ENCODE peak calls at places on chromosomes 2 and 18, in ten cellular contexts. K is sigmoid colon, U is K562, Y is suprapubic skin, S is tibial nerve, J is upper lobe of left lung, R is transverse colon, G is A549, L is SK-N-SH, Z is GM12878. F is an unnamed sample.

GRCh38 chr18:58174285-58174684 is 130.3 kb downstream of the NEDD4L start:
- DNase-seq in K (no peak), U (no peak), Y (no peak), S (no peak), J (no peak), R (no peak), G (no peak), L (no peak), Z (no peak), F (no peak)

GRCh38 chr18:51461956-51462355 is 264.5 kb upstream of the MEX3C start:
- DNase-seq in K (no peak), U (no peak), Y (no peak), S (no peak), J (no peak), R (no peak), G (no peak), L (no peak), Z (no peak), F (no peak)

GRCh38 chr18:45687617-45688016 is 36.4 kb upstream of the SLC14A1 start:
- DNase-seq in K (no peak), U (peak), Y (no peak), S (no peak), J (no peak), R (no peak), G (no peak), L (no peak), Z (no peak), F (no peak)

GRCh38 chr18:47912343-47912742 is 18.1 kb downstream of the SMAD2 start:
- DNase-seq in K (peak), U (no peak), Y (no peak), S (no peak), J (no peak), R (no peak), G (no peak), L (no peak), Z (no peak), F (no peak)

GRCh38 chr2:120867290-120868231 is 131.9 kb downstream of the GLI2 start:
- DNase-seq in K (peak), U (peak), Y (peak), S (peak), J (peak), R (peak), G (peak), L (peak), Z (no peak), F (peak)

GRCh38 chr2:147182260-147182659 is 662.6 kb upstream of the ACVR2A start:
- DNase-seq in K (no peak), U (no peak), Y (no peak), S (no peak), J (no peak), R (peak), G (no peak), L (no peak), Z (peak), F (no peak)

GRCh38 chr18:22683196-22683676 is 249.9 kb upstream of the RBBP8 start:
- DNase-seq in K (peak), U (no peak), Y (no peak), S (no peak), J (peak), R (peak), G (peak), L (no peak), Z (no peak), F (peak)

GRCh38 chr2:70966681-70967080 is 11.7 kb upstream of the ANKRD53 start:
- DNase-seq in K (no peak), U (no peak), Y (no peak), S (no peak), J (no peak), R (no peak), G (no peak), L (no peak), Z (no peak), F (no peak)

GRCh38 chr18:60123031-60123430 is 223.2 kb downstream of the PMAIP1 start:
- DNase-seq in K (no peak), U (no peak), Y (no peak), S (no peak), J (no peak), R (no peak), G (no peak), L (no peak), Z (no peak), F (no peak)

GRCh38 chr18:48767090-48767670 is 183.6 kb downstream of the SMAD7 start:
- DNase-seq in K (no peak), U (no peak), Y (no peak), S (no peak), J (no peak), R (no peak), G (no peak), L (peak), Z (no peak), F (no peak)

GRCh38 chr2:55518846-55519167 is 711 bp upstream of the CFAP36 start:
- DNase-seq in K (no peak), U (peak), Y (no peak), S (no peak), J (peak), R (no peak), G (peak), L (peak), Z (no peak), F (no peak)

GRCh38 chr2:41911033-41911432 is 136.8 kb upstream of the PKDCC start:
- DNase-seq in K (no peak), U (no peak), Y (no peak), S (no peak), J (no peak), R (no peak), G (no peak), L (no peak), Z (no peak), F (no peak)

GRCh38 chr2:41908349-41908748 is 139.5 kb upstream of the PKDCC start:
- DNase-seq in K (no peak), U (no peak), Y (no peak), S (no peak), J (no peak), R (no peak), G (no peak), L (no peak), Z (no peak), F (no peak)

GRCh38 chr2:41907716-41908328 is 140.0 kb upstream of the PKDCC start:
- DNase-seq in K (no peak), U (peak), Y (no peak), S (no peak), J (no peak), R (no peak), G (no peak), L (no peak), Z (no peak), F (no peak)

GRCh38 chr2:41910126-41910525 is 137.7 kb upstream of the PKDCC start:
- DNase-seq in K (no peak), U (no peak), Y (no peak), S (no peak), J (no peak), R (no peak), G (no peak), L (no peak), Z (no peak), F (no peak)

DNA sequence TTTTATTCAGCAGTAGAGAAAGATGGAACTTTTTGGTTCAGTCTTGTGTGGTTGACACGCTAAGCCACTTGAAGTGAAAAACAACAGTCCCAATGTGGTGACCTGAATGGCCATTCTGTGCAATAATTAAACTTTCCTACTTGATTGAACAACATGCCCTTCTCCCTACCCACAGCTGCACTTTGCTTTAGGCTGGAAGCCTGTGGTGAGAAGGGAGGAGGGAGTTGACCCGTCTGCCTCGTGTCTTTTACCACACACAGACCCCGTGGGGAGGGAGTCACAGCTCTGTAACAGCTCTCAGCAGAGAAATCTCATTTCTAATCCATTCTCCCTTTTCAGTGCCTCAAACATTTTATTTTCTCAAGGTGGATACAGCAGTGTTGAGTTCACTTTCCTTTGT is 138.2 kb upstream of the PKDCC start:
- DNase-seq in K (no peak), U (no peak), Y (no peak), S (no peak), J (no peak), R (no peak), G (no peak), L (no peak), Z (no peak), F (no peak)
- TF ChIP-seq EP300 in K (no peak), U (no peak), Y (no peak), S (no peak), J (no peak), R (no peak), G (no peak), L (no peak), Z (no peak), F (no peak)

GRCh38 chr2:104852161-104852689 is 1.7 kb upstream of the POU3F3 start:
- DNase-seq in K (no peak), U (no peak), Y (no peak), S (no peak), J (no peak), R (no peak), G (no peak), L (peak), Z (no peak), F (no peak)
- H3K4me3 ChIP-seq in K (no peak), U (no peak), Y (peak), S (peak), J (peak), R (peak), G (peak), L (peak), Z (peak), F (peak)

GRCh38 chr2:136117909-136118818 is at the start of gene CXCR4:
- DNase-seq in K (peak), U (peak), Y (peak), S (peak), J (peak), R (peak), G (peak), L (peak), Z (no peak), F (peak)

GRCh38 chr2:136116111-136116812 is 1.7 kb downstream of the CXCR4 start:
- DNase-seq in K (peak), U (no peak), Y (no peak), S (no peak), J (peak), R (peak), G (no peak), L (no peak), Z (no peak), F (no peak)

GRCh38 chr2:136116813-136117390 is 1.0 kb downstream of the CXCR4 start:
- DNase-seq in K (no peak), U (no peak), Y (no peak), S (no peak), J (no peak), R (peak), G (no peak), L (peak), Z (no peak), F (peak)

GRCh38 chr2:136118819-136119716 is 1.1 kb upstream of the CXCR4 start:
- DNase-seq in K (peak), U (peak), Y (peak), S (peak), J (peak), R (peak), G (no peak), L (peak), Z (no peak), F (no peak)

DNA sequence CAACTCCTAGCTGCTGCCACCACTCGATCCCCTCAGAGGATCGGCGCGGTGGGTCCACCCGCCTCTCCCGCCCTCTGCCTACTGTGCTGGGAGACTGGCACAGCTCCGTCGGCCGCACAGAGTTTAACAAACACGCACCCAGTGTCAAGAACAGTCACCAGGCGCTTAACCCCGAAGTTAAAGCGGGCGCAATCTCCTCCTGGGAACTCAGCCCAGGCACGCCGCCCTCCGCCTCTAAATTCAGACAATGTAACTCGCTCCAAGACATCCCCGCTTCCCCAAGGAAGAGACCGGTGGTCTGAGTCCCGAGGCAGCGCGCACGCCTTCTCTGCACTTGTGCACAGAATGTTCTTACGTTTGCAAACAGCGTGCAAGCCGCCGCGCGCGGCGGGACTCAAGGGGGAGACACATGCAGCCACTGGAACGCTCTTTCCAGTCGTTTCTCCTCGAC is 533 bp downstream of the CXCR4 start:
- DNase-seq in K (no peak), U (peak), Y (no peak), S (no peak), J (no peak), R (peak), G (peak), L (peak), Z (no peak), F (no peak)
- H3K27ac ChIP-seq in K (peak), U (no peak), Y (peak), S (peak), J (peak), R (peak), G (no peak), L (peak), Z (peak), F (no peak)

GRCh38 chr2:98212291-98212690 is 125.3 kb downstream of the VWA3B start:
- DNase-seq in K (no peak), U (no peak), Y (no peak), S (no peak), J (no peak), R (no peak), G (no peak), L (no peak), Z (no peak), F (no peak)

GRCh38 chr2:98216611-98217010 is 129.6 kb downstream of the VWA3B start:
- DNase-seq in K (no peak), U (no peak), Y (no peak), S (no peak), J (no peak), R (no peak), G (no peak), L (no peak), Z (no peak), F (no peak)

DNA sequence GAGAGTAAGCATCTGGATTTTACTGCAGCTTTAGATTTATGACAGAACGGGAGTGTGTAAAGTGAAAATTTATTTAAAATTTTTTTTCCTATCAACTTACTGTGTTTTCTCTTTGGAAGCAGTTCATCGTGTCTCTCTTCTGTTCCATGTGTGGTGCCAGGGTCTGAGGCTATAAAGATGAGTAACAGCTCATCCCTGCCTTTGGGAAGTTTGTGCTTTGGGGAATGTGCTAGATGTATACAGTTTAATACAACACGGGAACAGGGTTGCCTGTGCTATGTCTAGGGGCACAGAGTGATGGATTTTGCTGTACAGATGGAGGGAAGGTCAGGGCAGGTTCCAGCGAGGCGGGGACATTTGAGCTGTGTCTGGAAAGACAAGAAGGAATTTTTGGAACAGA is 125.8 kb downstream of the VWA3B start:
- DNase-seq in K (no peak), U (no peak), Y (no peak), S (no peak), J (no peak), R (no peak), G (no peak), L (no peak), Z (no peak), F (no peak)
- TF ChIP-seq EP300 in K (no peak), U (no peak), Y (no peak), S (no peak), J (no peak), R (no peak), G (no peak), L (no peak), Z (no peak), F (no peak)

GRCh38 chr2:79972661-79973060 is 331.9 kb downstream of the LRRTM1 start:
- DNase-seq in K (no peak), U (no peak), Y (no peak), S (no peak), J (no peak), R (no peak), G (no peak), L (no peak), Z (no peak), F (no peak)

GRCh38 chr2:79971807-79972206 is 332.7 kb downstream of the LRRTM1 start:
- DNase-seq in K (no peak), U (no peak), Y (no peak), S (no peak), J (no peak), R (no peak), G (no peak), L (no peak), Z (no peak), F (no peak)

GRCh38 chr2:79977782-79978181 is 326.8 kb downstream of the LRRTM1 start:
- DNase-seq in K (no peak), U (no peak), Y (no peak), S (no peak), J (no peak), R (no peak), G (no peak), L (no peak), Z (no peak), F (no peak)

GRCh38 chr2:79980116-79980515 is 324.4 kb downstream of the LRRTM1 start:
- DNase-seq in K (no peak), U (no peak), Y (no peak), S (no peak), J (no peak), R (no peak), G (no peak), L (no peak), Z (no peak), F (no peak)

GRCh38 chr2:79975791-79976565 is 328.6 kb downstream of the LRRTM1 start:
- DNase-seq in K (no peak), U (no peak), Y (no peak), S (no peak), J (no peak), R (no peak), G (no peak), L (no peak), Z (no peak), F (no peak)
- H3K4me3 ChIP-seq in K (no peak), U (no peak), Y (no peak), S (no peak), J (no peak), R (no peak), G (no peak), L (no peak), Z (no peak), F (no peak)

GRCh38 chr2:205716126-205716525 is 33.8 kb downstream of the NRP2 start:
- DNase-seq in K (no peak), U (peak), Y (no peak), S (no peak), J (no peak), R (peak), G (peak), L (no peak), Z (no peak), F (no peak)

GRCh38 chr2:205714058-205714776 is 31.9 kb downstream of the NRP2 start:
- DNase-seq in K (no peak), U (no peak), Y (no peak), S (no peak), J (no peak), R (no peak), G (no peak), L (no peak), Z (peak), F (no peak)

GRCh38 chr2:205712508-205712907 is 30.2 kb downstream of the NRP2 start:
- DNase-seq in K (no peak), U (no peak), Y (no peak), S (no peak), J (no peak), R (no peak), G (no peak), L (no peak), Z (no peak), F (no peak)

GRCh38 chr2:205712983-205713531 is 30.8 kb downstream of the NRP2 start:
- DNase-seq in K (no peak), U (no peak), Y (no peak), S (no peak), J (no peak), R (no peak), G (no peak), L (no peak), Z (no peak), F (no peak)

DNA sequence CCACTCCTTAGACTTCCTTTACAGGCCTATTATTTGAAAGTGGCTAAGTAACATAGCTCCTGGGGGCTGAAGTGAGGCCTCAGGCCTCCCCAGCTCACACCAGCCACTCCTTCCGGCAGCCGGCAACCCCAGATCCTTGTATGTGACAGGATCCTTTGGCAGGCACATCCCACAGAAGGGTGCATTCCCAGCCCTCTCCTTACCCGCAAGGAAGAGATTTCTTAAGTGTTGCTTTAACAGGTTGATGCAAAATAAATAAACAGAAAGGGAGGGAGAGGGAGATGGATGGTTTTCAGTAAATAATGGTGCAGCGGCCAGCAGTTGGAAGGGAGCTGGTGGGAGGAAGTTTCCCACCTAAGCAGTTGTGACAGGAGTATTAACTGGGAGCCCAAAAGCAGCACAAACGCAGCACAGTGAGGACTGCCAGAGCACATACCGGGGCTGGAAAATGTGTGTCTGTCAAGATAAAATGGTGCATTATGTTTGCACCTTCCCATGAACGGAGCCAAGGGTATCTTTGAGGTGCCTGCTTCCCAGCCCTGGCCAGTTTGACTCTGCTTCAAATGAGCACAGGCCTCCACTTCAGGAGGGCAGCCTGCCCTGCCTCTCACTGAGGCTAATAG is 32.6 kb downstream of the NRP2 start:
- DNase-seq in K (no peak), U (no peak), Y (no peak), S (no peak), J (no peak), R (no peak), G (no peak), L (no peak), Z (no peak), F (no peak)
- H3K27ac ChIP-seq in K (peak), U (no peak), Y (peak), S (peak), J (peak), R (peak), G (peak), L (no peak), Z (peak), F (peak)

GRCh38 chr2:66443977-66444855 is 9.3 kb downstream of the MEIS1 start:
- DNase-seq in K (peak), U (no peak), Y (no peak), S (no peak), J (no peak), R (no peak), G (no peak), L (no peak), Z (no peak), F (peak)
- TF ChIP-seq EP300 in K (no peak), U (no peak), Y (no peak), S (no peak), J (no peak), R (no peak), G (no peak), L (no peak), Z (no peak), F (no peak)

GRCh38 chr2:174009488-174010223 is 44.5 kb upstream of the SP3 start:
- DNase-seq in K (no peak), U (no peak), Y (no peak), S (no peak), J (no peak), R (no peak), G (no peak), L (no peak), Z (no peak), F (no peak)
- H3K4me3 ChIP-seq in K (no peak), U (no peak), Y (no peak), S (no peak), J (no peak), R (no peak), G (no peak), L (no peak), Z (no peak), F (no peak)

F was measured in ovary.